ENCODE peak calls at places on chromosomes 16 and 17, in four cellular contexts. One of them, this sample, is unnamed.

GRCh38 chr16:15425861-15426260 is 8.5 kb upstream of the BMERB1 start:
- DNase-seq in nephron progenitor cell: no peak
- DNase-seq in Right ventricle myocardium superior: no peak
- DNase-seq in activated T-helper 1 cell treated with anti-CD3 and anti-CD28 coated beads, Interleukin-12 subunit alpha, Interleukin-12 subunit beta, Interleukin-2, Interleukin-4 antibody, amounts not matched to agents 30 ng/mL and 10 ng/mL and 1 ng/mL, durations not matched to agents 14 hours and 24 hours and 36 hours: no peak
- DNase-seq in this sample: no peak

GRCh38 chr17:77286641-77287431 is 146.1 kb downstream of the SEC14L1 start:
- DNase-seq in nephron progenitor cell: no peak
- DNase-seq in Right ventricle myocardium superior: peak
- DNase-seq in activated T-helper 1 cell treated with anti-CD3 and anti-CD28 coated beads, Interleukin-12 subunit alpha, Interleukin-12 subunit beta, Interleukin-2, Interleukin-4 antibody, amounts not matched to agents 30 ng/mL and 10 ng/mL and 1 ng/mL, durations not matched to agents 14 hours and 24 hours and 36 hours: no peak
- DNase-seq in this sample: no peak

GRCh38 chr17:28738680-28739384 is 5.0 kb upstream of the TRAF4 start:
- DNase-seq in nephron progenitor cell: no peak
- DNase-seq in Right ventricle myocardium superior: peak
- DNase-seq in activated T-helper 1 cell treated with anti-CD3 and anti-CD28 coated beads, Interleukin-12 subunit alpha, Interleukin-12 subunit beta, Interleukin-2, Interleukin-4 antibody, amounts not matched to agents 30 ng/mL and 10 ng/mL and 1 ng/mL, durations not matched to agents 14 hours and 24 hours and 36 hours: peak
- DNase-seq in this sample: no peak

GRCh38 chr17:33385133-33385532 is 92.0 kb upstream of the ASIC2 start:
- DNase-seq in nephron progenitor cell: peak
- DNase-seq in Right ventricle myocardium superior: no peak
- DNase-seq in activated T-helper 1 cell treated with anti-CD3 and anti-CD28 coated beads, Interleukin-12 subunit alpha, Interleukin-12 subunit beta, Interleukin-2, Interleukin-4 antibody, amounts not matched to agents 30 ng/mL and 10 ng/mL and 1 ng/mL, durations not matched to agents 14 hours and 24 hours and 36 hours: no peak
- DNase-seq in this sample: no peak

GRCh38 chr16:3032624-3033023 is 4.1 kb downstream of the BICDL2 start:
- DNase-seq in nephron progenitor cell: no peak
- DNase-seq in Right ventricle myocardium superior: no peak
- DNase-seq in activated T-helper 1 cell treated with anti-CD3 and anti-CD28 coated beads, Interleukin-12 subunit alpha, Interleukin-12 subunit beta, Interleukin-2, Interleukin-4 antibody, amounts not matched to agents 30 ng/mL and 10 ng/mL and 1 ng/mL, durations not matched to agents 14 hours and 24 hours and 36 hours: no peak
- DNase-seq in this sample: no peak

GRCh38 chr16:84527486-84528269 is 23.2 kb upstream of the MEAK7 start:
- DNase-seq in nephron progenitor cell: no peak
- DNase-seq in Right ventricle myocardium superior: no peak
- DNase-seq in activated T-helper 1 cell treated with anti-CD3 and anti-CD28 coated beads, Interleukin-12 subunit alpha, Interleukin-12 subunit beta, Interleukin-2, Interleukin-4 antibody, amounts not matched to agents 30 ng/mL and 10 ng/mL and 1 ng/mL, durations not matched to agents 14 hours and 24 hours and 36 hours: no peak
- DNase-seq in this sample: no peak

GRCh38 chr17:64103751-64104364 is 26.1 kb downstream of the ERN1 start:
- DNase-seq in nephron progenitor cell: no peak
- DNase-seq in Right ventricle myocardium superior: no peak
- DNase-seq in activated T-helper 1 cell treated with anti-CD3 and anti-CD28 coated beads, Interleukin-12 subunit alpha, Interleukin-12 subunit beta, Interleukin-2, Interleukin-4 antibody, amounts not matched to agents 30 ng/mL and 10 ng/mL and 1 ng/mL, durations not matched to agents 14 hours and 24 hours and 36 hours: no peak
- DNase-seq in this sample: no peak

GRCh38 chr17:17840751-17841591 is 4.2 kb upstream of the SREBF1 start:
- DNase-seq in nephron progenitor cell: peak
- DNase-seq in Right ventricle myocardium superior: no peak
- DNase-seq in activated T-helper 1 cell treated with anti-CD3 and anti-CD28 coated beads, Interleukin-12 subunit alpha, Interleukin-12 subunit beta, Interleukin-2, Interleukin-4 antibody, amounts not matched to agents 30 ng/mL and 10 ng/mL and 1 ng/mL, durations not matched to agents 14 hours and 24 hours and 36 hours: no peak
- DNase-seq in this sample: peak

GRCh38 chr16:85643631-85644030 is 30.5 kb downstream of the GSE1 start:
- DNase-seq in nephron progenitor cell: no peak
- DNase-seq in Right ventricle myocardium superior: no peak
- DNase-seq in activated T-helper 1 cell treated with anti-CD3 and anti-CD28 coated beads, Interleukin-12 subunit alpha, Interleukin-12 subunit beta, Interleukin-2, Interleukin-4 antibody, amounts not matched to agents 30 ng/mL and 10 ng/mL and 1 ng/mL, durations not matched to agents 14 hours and 24 hours and 36 hours: no peak
- DNase-seq in this sample: no peak

GRCh38 chr16:57802635-57803412 is 533 bp upstream of the KIFC3 start:
- DNase-seq in nephron progenitor cell: peak
- DNase-seq in Right ventricle myocardium superior: no peak
- DNase-seq in activated T-helper 1 cell treated with anti-CD3 and anti-CD28 coated beads, Interleukin-12 subunit alpha, Interleukin-12 subunit beta, Interleukin-2, Interleukin-4 antibody, amounts not matched to agents 30 ng/mL and 10 ng/mL and 1 ng/mL, durations not matched to agents 14 hours and 24 hours and 36 hours: no peak
- DNase-seq in this sample: peak

GRCh38 chr17:18038861-18039534 is at the start of the genes ATPAF2 and GID4:
- DNase-seq in nephron progenitor cell: peak
- DNase-seq in Right ventricle myocardium superior: peak
- DNase-seq in activated T-helper 1 cell treated with anti-CD3 and anti-CD28 coated beads, Interleukin-12 subunit alpha, Interleukin-12 subunit beta, Interleukin-2, Interleukin-4 antibody, amounts not matched to agents 30 ng/mL and 10 ng/mL and 1 ng/mL, durations not matched to agents 14 hours and 24 hours and 36 hours: peak
- DNase-seq in this sample: peak

GRCh38 chr17:42989726-42990652 is 8.2 kb upstream of the RPL27 start:
- DNase-seq in nephron progenitor cell: no peak
- DNase-seq in Right ventricle myocardium superior: no peak
- DNase-seq in activated T-helper 1 cell treated with anti-CD3 and anti-CD28 coated beads, Interleukin-12 subunit alpha, Interleukin-12 subunit beta, Interleukin-2, Interleukin-4 antibody, amounts not matched to agents 30 ng/mL and 10 ng/mL and 1 ng/mL, durations not matched to agents 14 hours and 24 hours and 36 hours: no peak
- DNase-seq in this sample: no peak

GRCh38 chr17:58312021-58312630 is 16.5 kb downstream of the TSPOAP1 start:
- DNase-seq in nephron progenitor cell: no peak
- DNase-seq in Right ventricle myocardium superior: peak
- DNase-seq in activated T-helper 1 cell treated with anti-CD3 and anti-CD28 coated beads, Interleukin-12 subunit alpha, Interleukin-12 subunit beta, Interleukin-2, Interleukin-4 antibody, amounts not matched to agents 30 ng/mL and 10 ng/mL and 1 ng/mL, durations not matched to agents 14 hours and 24 hours and 36 hours: no peak
- DNase-seq in this sample: no peak

GRCh38 chr16:30005341-30006094 is 5.3 kb downstream of the DOC2A start:
- DNase-seq in nephron progenitor cell: peak
- DNase-seq in Right ventricle myocardium superior: no peak
- DNase-seq in activated T-helper 1 cell treated with anti-CD3 and anti-CD28 coated beads, Interleukin-12 subunit alpha, Interleukin-12 subunit beta, Interleukin-2, Interleukin-4 antibody, amounts not matched to agents 30 ng/mL and 10 ng/mL and 1 ng/mL, durations not matched to agents 14 hours and 24 hours and 36 hours: no peak
- DNase-seq in this sample: peak

GRCh38 chr16:27529962-27530361 is 19.8 kb downstream of the GTF3C1 start:
- DNase-seq in nephron progenitor cell: no peak
- DNase-seq in Right ventricle myocardium superior: no peak
- DNase-seq in activated T-helper 1 cell treated with anti-CD3 and anti-CD28 coated beads, Interleukin-12 subunit alpha, Interleukin-12 subunit beta, Interleukin-2, Interleukin-4 antibody, amounts not matched to agents 30 ng/mL and 10 ng/mL and 1 ng/mL, durations not matched to agents 14 hours and 24 hours and 36 hours: no peak
- DNase-seq in this sample: peak